ENCODE peak calls at places on chromosomes 16 and 17, in four cellular contexts. B, S, I and R are unnamed samples.

GRCh38 chr16:27486344-27486743 is 63.4 kb downstream of the GTF3C1 start:
- DNase-seq in B (no peak), S (no peak), I (no peak), R (no peak)

GRCh38 chr16:71536752-71537499 is 10.7 kb downstream of the CHST4 start:
- DNase-seq in B (no peak), S (no peak), I (no peak), R (no peak)

GRCh38 chr17:71068351-71068750 is 899.0 kb downstream of the KCNJ2 start:
- DNase-seq in B (no peak), S (no peak), I (no peak), R (no peak)

GRCh38 chr16:54193656-54194007 is 93.0 kb downstream of the IRX3 start:
- DNase-seq in B (peak; percentile 83), S (peak; percentile 81), I (no peak), R (peak; percentile 81)

GRCh38 chr16:87305505-87306391 is 11.4 kb downstream of the C16orf95 start:
- DNase-seq in B (no peak), S (no peak), I (no peak), R (no peak)

GRCh38 chr17:76265624-76266243 is 586 bp downstream of the UBALD2 start:
- DNase-seq in B (peak; percentile 63), S (peak; percentile 80), I (no peak), R (peak; percentile 73)

GRCh38 chr17:43579570-43580140 is 33.5 kb upstream of the ETV4 start:
- DNase-seq in B (no peak), S (no peak), I (no peak), R (no peak)

GRCh38 chr16:630815-631405 is at the start of gene WFIKKN1:
- DNase-seq in B (peak; percentile 65), S (peak; percentile 94), I (no peak), R (peak; percentile 91)

GRCh38 chr17:57234252-57235092 is 21.9 kb upstream of the MSI2 start:
- DNase-seq in B (no peak), S (no peak), I (no peak), R (no peak)

GRCh38 chr16:19138601-19139000 is 24.8 kb downstream of the ITPRIPL2 start:
- DNase-seq in B (peak; percentile 76), S (no peak), I (no peak), R (peak; percentile 13)

GRCh38 chr17:82681547-82681946 is 17.0 kb downstream of the RAB40B start:
- DNase-seq in B (no peak), S (no peak), I (no peak), R (no peak)

GRCh38 chr17:75685508-75685907 is 18.4 kb downstream of the SAP30BP start:
- DNase-seq in B (no peak), S (no peak), I (no peak), R (no peak)

GRCh38 chr17:55161935-55162555 is 102.7 kb upstream of the HLF start:
- DNase-seq in B (no peak), S (no peak), I (no peak), R (no peak)

GRCh38 chr17:59830007-59830630 is 62.6 kb downstream of the TUBD1 start:
- DNase-seq in B (no peak), S (no peak), I (no peak), R (no peak)

GRCh38 chr17:17824119-17824779 is 12.5 kb downstream of the SREBF1 start:
- DNase-seq in B (no peak), S (no peak), I (no peak), R (no peak)

GRCh38 chr17:50207792-50208567 is 6.5 kb upstream of the COL1A1 start:
- DNase-seq in B (no peak), S (no peak), I (no peak), R (no peak)

GRCh38 chr16:11405331-11406176 is 60.3 kb downstream of the RMI2 start:
- DNase-seq in B (no peak), S (peak; percentile 28), I (no peak), R (peak; percentile 52)

GRCh38 chr17:62119373-62119772 is 54.3 kb upstream of the MED13 start:
- DNase-seq in B (no peak), S (no peak), I (no peak), R (no peak)

GRCh38 chr16:25155553-25156460 is 44.3 kb downstream of the LCMT1 start:
- DNase-seq in B (no peak), S (no peak), I (no peak), R (no peak)

GRCh38 chr17:14903810-14904209 is 361.3 kb downstream of the PMP22 start:
- DNase-seq in B (no peak), S (no peak), I (no peak), R (no peak)

GRCh38 chr16:31064882-31065461 is 9.1 kb downstream of the ZNF668 start:
- DNase-seq in B (no peak), S (no peak), I (no peak), R (no peak)

GRCh38 chr16:67936876-67937605 is 391 bp upstream of the PSMB10 start:
- DNase-seq in B (peak; percentile 87), S (no peak), I (peak; percentile 44), R (no peak)

GRCh38 chr16:85238233-85238647 is 126.0 kb upstream of the CIBAR2 start:
- DNase-seq in B (no peak), S (peak; percentile 45), I (peak; percentile 30), R (peak; percentile 51)

GRCh38 chr17:36072431-36073121 is 8.5 kb downstream of the CCL18 start:
- DNase-seq in B (peak; percentile 63), S (peak; percentile 60), I (no peak), R (peak; percentile 75)

DNA sequence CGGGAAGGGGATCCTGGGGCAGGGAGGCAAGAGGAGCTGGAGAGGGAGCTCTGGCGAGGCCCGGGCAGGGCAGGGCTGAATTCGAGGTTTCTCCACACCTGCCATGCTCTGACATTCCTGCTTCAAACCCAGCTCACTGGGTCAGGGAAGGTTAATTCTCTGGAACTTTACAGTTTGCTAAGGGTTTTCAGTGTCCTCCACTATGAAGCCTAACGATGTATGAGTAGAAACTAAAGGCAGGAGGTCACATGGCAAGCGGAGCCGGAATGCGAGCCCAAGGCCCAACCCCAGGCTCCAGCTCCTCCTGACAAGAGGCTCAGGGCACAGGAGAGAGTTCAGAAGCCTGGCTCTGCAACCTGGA is 29.2 kb downstream of the DCAKD start:
- DNase-seq in B (no peak), S (no peak), I (no peak), R (no peak)
- TF ChIP-seq CTCF in B (no peak), S (no peak), I (no peak), R (no peak)

GRCh38 chr17:65561394-65562205 is at the start of gene AXIN2:
- DNase-seq in B (peak; percentile 91), S (peak; percentile 97), I (peak; percentile 59), R (peak; percentile 90)
- TF ChIP-seq CTCF in B (peak; percentile 18), S (peak; percentile 11), I (peak; percentile 32), R (no peak)

GRCh38 chr17:81329279-81329926 is 34.3 kb upstream of the SLC38A10 start:
- DNase-seq in B (peak; percentile 96), S (no peak), I (peak; percentile 35), R (peak; percentile 64)
- TF ChIP-seq CTCF in B (peak; percentile 7), S (no peak), I (no peak), R (no peak)

GRCh38 chr17:7932949-7933348 is 943 bp downstream of the CNTROB start:
- DNase-seq in B (peak; percentile 68), S (peak; percentile 36), I (no peak), R (peak; percentile 38)
- TF ChIP-seq CTCF in B (peak; percentile 20), S (peak; percentile 38), I (no peak), R (no peak)